ENCODE peak calls at places on chromosomes 1 and 21, in seven cellular contexts. F is colonic mucosa; P is spleen; T is CD8-positive, alpha-beta T cell; Z is cardiac fibroblast; K is IMR-90; A is kidney epithelial cell. N is an unnamed sample.

GRCh38 chr21:28106370-28106890 is 886.2 kb downstream of the LTN1 start:
- DNase-seq in F (no peak), K (no peak), T (no peak), Z (no peak), A (no peak), P (no peak), N (no peak)

GRCh38 chr1:228098323-228098931 is 4.7 kb downstream of the C1orf35 start:
- DNase-seq in F (no peak), P (peak; percentile 71), K (no peak), T (no peak), Z (no peak), A (no peak), N (no peak)

GRCh38 chr1:228240411-228241240 is 32.8 kb downstream of the OBSCN start:
- DNase-seq in A (no peak), Z (no peak), P (no peak), F (no peak), T (no peak), K (no peak), N (no peak)

GRCh38 chr21:42230636-42231035 is 11.7 kb downstream of the ABCG1 start:
- DNase-seq in A (no peak), P (no peak), K (no peak), F (no peak), T (no peak), Z (no peak), N (no peak)

GRCh38 chr1:229409616-229410369 is 24.1 kb downstream of the ACTA1 start:
- DNase-seq in P (no peak), F (no peak), Z (no peak), T (no peak), K (no peak), A (no peak), N (no peak)

GRCh38 chr21:37984416-37984815 is 68.2 kb upstream of the KCNJ6 start:
- DNase-seq in K (no peak), Z (no peak), P (no peak), F (no peak), T (no peak), A (no peak), N (no peak)

GRCh38 chr1:60066001-60066400 is 7.6 kb downstream of the C1orf87 start:
- DNase-seq in F (no peak), K (no peak), A (no peak), Z (no peak), T (no peak), P (no peak), N (no peak)

GRCh38 chr1:232143315-232143886 is 486.5 kb downstream of the SIPA1L2 start:
- DNase-seq in K (no peak), T (no peak), F (no peak), A (no peak), Z (peak; percentile 31), P (no peak), N (no peak)

GRCh38 chr1:209880051-209880450 is 52.3 kb downstream of the UTP25 start:
- DNase-seq in F (no peak), T (no peak), A (no peak), P (no peak), K (no peak), Z (no peak), N (no peak)

GRCh38 chr21:46179708-46180078 is 4.6 kb downstream of the SPATC1L start:
- DNase-seq in K (no peak), F (no peak), T (no peak), Z (no peak), A (no peak), P (no peak), N (no peak)

GRCh38 chr1:24728982-24729381 is 16.3 kb upstream of the CLIC4 start:
- DNase-seq in Z (no peak), F (no peak), A (no peak), P (no peak), T (no peak), K (no peak), N (no peak)

GRCh38 chr1:24724345-24725208 is 20.7 kb upstream of the CLIC4 start:
- DNase-seq in K (peak; percentile 84), Z (peak; percentile 82), F (no peak), T (no peak), A (no peak), P (no peak), N (no peak)

GRCh38 chr1:24725209-24725651 is 20.0 kb upstream of the CLIC4 start:
- DNase-seq in A (no peak), P (no peak), F (no peak), K (peak; percentile 54), Z (peak; percentile 57), T (no peak), N (no peak)

GRCh38 chr1:24726741-24727140 is 18.5 kb upstream of the CLIC4 start:
- DNase-seq in Z (no peak), F (no peak), A (no peak), T (no peak), K (no peak), P (no peak), N (no peak)

DNA sequence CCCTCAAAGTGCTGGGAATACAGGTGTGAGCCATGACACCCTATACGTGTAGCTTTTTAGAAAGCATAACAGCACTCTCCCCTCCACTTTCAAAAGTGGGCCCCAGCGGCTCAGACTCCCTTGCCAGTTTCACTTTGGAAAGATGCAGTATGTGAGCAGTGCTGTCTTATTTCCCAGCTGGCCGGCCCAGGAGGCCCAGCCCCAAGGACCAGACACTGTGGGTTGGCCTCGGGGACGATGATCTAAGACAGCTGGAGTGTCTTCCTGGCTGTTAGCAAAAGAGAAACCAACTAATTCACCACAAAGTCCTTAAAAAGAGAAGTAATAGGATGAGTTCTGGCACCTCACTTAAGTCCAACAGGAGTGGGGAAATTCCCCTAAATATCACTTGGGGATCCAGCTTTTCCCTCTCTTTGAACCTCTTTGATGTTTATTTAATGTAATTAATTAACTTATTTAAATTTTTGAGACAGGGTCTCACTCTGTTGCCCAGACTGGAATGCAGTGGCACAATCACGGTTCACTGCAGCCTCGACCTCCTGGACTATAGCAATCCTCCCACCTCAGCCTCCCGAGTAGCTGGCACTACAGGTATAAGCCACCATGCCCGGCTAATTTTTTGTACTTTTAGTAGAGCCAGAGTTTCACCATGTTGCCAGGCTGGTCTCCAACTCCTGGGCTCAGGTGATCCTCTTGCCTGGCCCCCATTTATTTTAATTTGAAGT is 17.6 kb upstream of the CLIC4 start:
- DNase-seq in P (peak; percentile 82), F (peak; percentile 61), K (peak; percentile 93), A (no peak), T (no peak), Z (peak; percentile 90), N (no peak)
- H3K4me3 ChIP-seq in P (no peak overlapping the region), F (no peak overlapping the region), K (peak overlapping the region; percentile 16), A (no peak overlapping the region), T (no peak overlapping the region), Z (no peak overlapping the region), N (no peak overlapping the region)

GRCh38 chr1:63724375-63724774 is 49.4 kb upstream of the ROR1 start:
- DNase-seq in K (no peak), Z (no peak), T (no peak), A (no peak), P (no peak), F (no peak), N (no peak)
- TF ChIP-seq CTCF in K (no peak), Z (no peak), T (no peak), A (no peak), P (no peak), F (no peak), N (no peak)

GRCh38 chr1:90671736-90672135 is 45.4 kb downstream of the BARHL2 start:
- DNase-seq in A (no peak), P (no peak), K (no peak), T (no peak), F (no peak), Z (no peak), N (no peak)
- H3K4me3 ChIP-seq in A (no peak overlapping the region), P (no peak overlapping the region), K (no peak overlapping the region), T (no peak overlapping the region), F (no peak overlapping the region), Z (no peak overlapping the region), N (no peak overlapping the region)

DNA sequence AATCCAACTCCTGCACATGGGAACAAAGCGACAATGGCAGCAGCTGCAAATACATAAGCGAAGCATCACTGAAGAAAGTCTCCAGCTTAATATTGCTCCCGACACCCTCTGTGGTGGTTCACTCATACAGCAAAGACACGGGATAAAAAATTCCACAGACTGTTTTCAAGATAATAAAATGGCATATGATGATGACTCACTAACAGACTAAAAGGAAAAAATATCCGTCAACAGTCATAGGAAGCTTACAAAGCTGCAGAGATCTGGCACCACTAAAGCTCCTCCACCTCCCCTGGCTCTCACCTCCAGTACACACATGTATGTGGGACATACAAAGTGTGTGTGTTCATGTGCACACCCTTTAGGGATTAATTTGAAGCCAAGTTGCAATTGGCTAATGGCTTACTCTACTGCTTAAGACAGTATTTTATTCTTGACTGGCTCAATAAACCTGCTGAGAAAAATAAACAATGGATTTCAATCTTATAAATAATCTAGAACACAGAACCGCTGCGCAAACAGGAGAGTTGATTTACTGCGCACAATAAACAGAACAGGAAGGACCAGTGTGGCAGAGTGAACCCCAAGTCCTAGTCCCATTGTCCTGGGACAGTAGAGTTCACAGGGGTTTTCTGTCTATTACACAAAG is 94.4 kb downstream of the SLC45A1 start:
- DNase-seq in T (no peak), P (no peak), Z (peak; percentile 93), F (no peak), K (peak; percentile 91), A (no peak), N (peak; percentile 61)
- TF ChIP-seq CTCF in T (no peak), P (no peak), Z (peak; percentile 4), F (no peak), K (peak; percentile 21), A (no peak), N (no peak)

GRCh38 chr1:154742586-154742985 is 127.5 kb downstream of the KCNN3 start:
- DNase-seq in F (no peak), T (no peak), K (no peak), A (no peak), P (no peak), Z (no peak), N (no peak)
- H3K4me3 ChIP-seq in F (no peak overlapping the region), T (no peak overlapping the region), K (no peak overlapping the region), A (no peak overlapping the region), P (no peak overlapping the region), Z (no peak overlapping the region), N (no peak overlapping the region)

GRCh38 chr1:206931709-206932108 is 10.0 kb upstream of the FCMR start:
- DNase-seq in T (no peak), K (no peak), A (no peak), Z (no peak), F (no peak), P (no peak), N (no peak)
- TF ChIP-seq CTCF in T (no peak), K (no peak), A (peak; percentile 14), Z (peak; percentile 19), F (no peak), P (no peak), N (peak; percentile 17)

DNA sequence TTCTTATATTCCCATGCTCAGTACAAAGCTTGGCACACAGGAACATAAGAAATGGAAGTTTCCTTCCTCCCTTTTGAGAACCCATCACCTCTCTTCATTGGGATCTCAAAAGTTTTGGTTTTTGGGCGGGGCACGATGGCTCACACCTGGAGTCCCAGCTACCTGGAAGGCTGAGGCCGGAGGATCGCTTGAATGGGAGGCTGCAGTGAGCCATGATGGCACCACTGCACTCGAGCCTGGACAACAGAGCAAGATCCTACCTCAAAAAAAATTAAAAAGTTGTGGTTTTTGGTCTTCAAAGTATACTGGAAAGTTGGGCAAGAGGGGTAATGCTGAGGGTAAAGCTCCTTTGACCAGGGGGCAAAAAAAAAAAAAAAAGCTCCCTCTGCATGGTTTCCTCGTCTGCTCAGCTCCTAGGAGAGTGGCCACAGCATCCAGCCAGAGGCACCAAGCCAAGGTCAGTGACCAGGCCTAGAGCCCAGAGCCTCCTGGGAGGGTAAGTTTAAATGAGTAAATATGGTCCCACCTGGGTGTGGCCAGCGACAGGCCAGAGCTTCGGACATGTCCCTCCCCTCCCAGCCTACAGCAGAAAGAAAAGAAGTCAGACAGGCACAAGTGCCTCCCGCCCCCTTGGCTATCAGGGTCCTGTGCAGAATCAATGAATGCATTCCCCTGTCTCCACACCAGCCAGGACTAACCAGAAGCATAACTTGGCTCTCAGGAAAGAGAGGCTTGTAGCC is 5.0 kb downstream of the MEF2D start:
- DNase-seq in K (no peak), F (peak; percentile 48), A (no peak), Z (no peak), P (peak; percentile 70), T (no peak), N (no peak)
- H3K4me3 ChIP-seq in K (no peak overlapping the region), F (no peak overlapping the region), A (no peak overlapping the region), Z (no peak overlapping the region), P (no peak overlapping the region), T (no peak overlapping the region), N (no peak overlapping the region)

N was measured in HFF-Myc.